ENCODE peak calls at places on chromosomes 16 and 17, in five cellular contexts. U is Peyer's patch, T is stomach, W is uterus, E is adrenal gland. N is an unnamed sample.

GRCh38 chr17:79124513-79125209 is 50.0 kb downstream of the ENGASE start:
- DNase-seq in E (no peak), U (no peak), W (no peak), T (no peak), N (no peak)

GRCh38 chr16:27174798-27175197 is 28.5 kb upstream of the KDM8 start:
- DNase-seq in U (peak), T (no peak), W (no peak), E (no peak), N (no peak)

GRCh38 chr16:83110221-83110768 is 483.5 kb downstream of the CDH13 start:
- DNase-seq in T (no peak), U (no peak), E (no peak), W (no peak), N (no peak)

GRCh38 chr17:51000835-51001638 is 119.6 kb downstream of the SPAG9 start:
- DNase-seq in W (no peak), U (no peak), E (no peak), T (no peak), N (no peak)

GRCh38 chr17:82228278-82228841 is 482 bp upstream of the SLC16A3 start:
- DNase-seq in E (peak), U (peak), W (no peak), T (peak), N (peak)

GRCh38 chr16:10923650-10924214 is 18.5 kb downstream of the DEXI start:
- DNase-seq in U (peak), E (peak), T (peak), W (no peak), N (peak)

GRCh38 chr17:28744104-28744801 is 442 bp downstream of the TRAF4 start:
- DNase-seq in W (peak), U (peak), E (no peak), T (peak), N (peak)

GRCh38 chr17:58534901-58535421 is 20.5 kb upstream of the MTMR4 start:
- DNase-seq in U (no peak), T (no peak), E (no peak), W (no peak), N (no peak)

GRCh38 chr16:79154081-79154480 is 446.5 kb downstream of the MAF start:
- DNase-seq in E (no peak), W (no peak), T (no peak), U (no peak), N (no peak)

GRCh38 chr16:85624646-85625045 is 11.5 kb downstream of the GSE1 start:
- DNase-seq in T (no peak), U (no peak), E (no peak), W (no peak), N (no peak)
- TF ChIP-seq POLR2A in T (no peak), U (no peak), E (no peak), W (no peak), N (no peak)

DNA sequence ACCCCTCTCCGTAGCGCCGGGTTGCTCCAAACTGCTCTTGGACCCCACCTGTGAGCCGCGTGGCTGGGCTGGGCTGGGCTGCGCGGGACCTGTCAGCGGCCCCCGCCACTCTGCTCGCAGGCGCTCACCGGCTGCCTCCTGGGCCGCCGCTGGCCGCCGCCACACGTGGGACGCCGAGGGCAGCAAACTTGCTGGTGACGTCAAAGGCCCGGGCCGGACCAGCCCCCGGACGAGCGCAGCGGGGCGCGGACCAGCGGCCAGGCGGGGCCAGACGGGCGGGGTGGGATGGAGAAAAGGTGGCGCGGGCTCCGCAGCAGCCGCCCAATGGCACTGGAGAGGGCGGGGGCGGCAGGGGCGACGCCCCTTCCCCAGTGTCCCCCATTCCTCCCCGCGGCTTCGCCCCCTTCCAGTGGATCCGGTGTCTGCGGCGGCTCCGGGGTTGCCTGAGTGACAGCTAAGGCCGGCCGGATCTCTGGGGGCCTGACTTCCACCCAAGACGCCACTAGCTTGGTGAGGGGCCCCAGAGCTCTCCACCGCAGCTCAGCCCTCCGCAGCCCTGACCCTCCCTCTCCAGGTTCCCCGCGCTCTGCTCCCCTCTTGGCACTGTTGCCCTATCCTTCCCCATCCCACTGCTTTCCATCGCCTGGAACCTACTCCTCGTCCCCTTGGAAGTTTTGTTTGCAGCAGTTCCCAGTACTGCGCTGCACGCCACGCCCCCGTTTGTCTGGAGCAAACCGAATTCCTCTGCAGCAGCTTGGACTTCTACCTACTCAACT is at the start of gene HS3ST3A1:
- DNase-seq in T (no peak), W (peak), U (peak), E (no peak), N (peak)
- TF ChIP-seq POLR2A in T (no peak), W (peak), U (no peak), E (no peak), N (peak)

DNA sequence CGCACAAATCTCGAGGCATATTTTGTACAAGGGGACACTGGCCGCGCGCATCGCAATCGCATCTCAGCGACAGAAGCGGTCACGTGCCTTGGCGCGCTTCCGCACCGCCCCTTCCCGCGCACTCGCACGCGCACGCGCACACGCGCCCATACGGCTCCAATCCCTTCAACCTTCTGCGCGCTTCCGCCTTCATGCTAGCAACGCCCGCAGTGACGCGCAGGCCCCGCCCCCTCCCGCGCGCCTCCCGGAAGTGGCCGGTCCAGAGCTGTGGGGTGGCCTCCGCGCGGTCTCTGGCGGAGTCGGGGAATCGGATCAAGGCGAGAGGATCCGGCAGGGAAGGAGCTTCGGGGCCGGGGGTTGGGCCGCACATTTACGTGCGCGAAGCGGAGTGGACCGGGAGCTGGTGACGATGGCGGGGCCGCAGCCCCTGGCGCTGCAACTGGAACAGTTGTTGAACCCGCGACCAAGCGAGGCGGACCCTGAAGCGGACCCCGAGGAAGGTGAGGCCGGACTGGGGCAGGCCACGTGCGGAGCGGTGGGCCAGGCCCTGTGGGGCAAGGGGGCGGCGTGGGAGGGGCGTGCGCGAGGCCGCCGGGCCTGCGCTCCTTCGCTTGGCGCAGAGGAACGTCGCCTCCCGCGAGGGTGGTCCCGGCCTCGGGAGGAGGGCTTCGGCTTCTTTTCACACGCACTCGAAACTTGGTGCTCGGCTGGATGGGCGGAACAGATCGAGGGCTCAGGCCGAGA is at the start of gene AATF:
- DNase-seq in E (peak), W (peak), T (peak), U (peak), N (peak)
- TF ChIP-seq POLR2A in E (peak), W (peak), T (no peak), U (peak), N (peak)

GRCh38 chr17:65559483-65559801 is 2.0 kb downstream of the AXIN2 start:
- DNase-seq in W (no peak), T (no peak), U (no peak), E (no peak), N (no peak)

GRCh38 chr17:65559802-65560627 is 1.4 kb downstream of the AXIN2 start:
- DNase-seq in U (no peak), T (peak), W (peak), E (no peak), N (peak)

GRCh38 chr17:65558311-65558682 is 3.2 kb downstream of the AXIN2 start:
- DNase-seq in E (no peak), U (no peak), W (no peak), T (no peak), N (no peak)

GRCh38 chr17:65557349-65558310 is 3.8 kb downstream of the AXIN2 start:
- DNase-seq in E (no peak), U (no peak), T (no peak), W (no peak), N (no peak)

DNA sequence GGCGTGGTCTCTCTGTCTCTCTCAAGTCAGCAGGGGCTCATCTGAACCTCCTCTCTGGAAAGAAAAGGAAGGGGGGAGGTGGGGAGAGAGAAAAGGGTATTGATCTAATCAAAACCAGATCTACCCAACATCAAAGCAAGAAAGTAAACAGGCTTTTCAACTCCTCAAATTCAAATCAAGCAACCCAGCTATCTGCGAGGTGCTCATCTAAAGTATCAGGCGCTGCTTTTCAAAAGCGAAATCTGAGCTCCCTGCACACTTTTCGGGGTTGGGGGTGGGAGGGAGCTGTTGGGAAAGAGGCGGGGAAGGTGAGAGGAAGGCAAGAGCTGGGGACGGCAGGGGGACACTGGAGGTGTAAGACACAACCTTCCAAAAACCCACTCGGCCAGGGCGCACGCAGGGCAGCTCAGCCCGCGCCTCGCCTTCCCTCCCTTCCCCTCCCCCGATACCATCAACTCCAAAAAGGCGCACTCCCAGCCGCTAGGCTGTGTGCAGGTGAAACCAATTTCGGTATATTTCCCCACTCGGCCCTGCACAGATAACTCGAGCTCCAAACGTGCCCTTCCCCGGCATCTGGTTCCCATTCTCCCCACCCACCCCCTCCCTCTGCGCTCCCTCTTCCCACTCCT is 2.7 kb downstream of the AXIN2 start:
- DNase-seq in E (no peak), W (no peak), U (no peak), T (no peak), N (no peak)
- TF ChIP-seq POLR2A in E (no peak), W (no peak), U (no peak), T (no peak), N (no peak)

GRCh38 chr16:75025766-75026165 is 26.9 kb downstream of the ZNRF1 start:
- DNase-seq in U (no peak), E (peak), W (peak), T (no peak), N (no peak)
- TF ChIP-seq POLR2A in U (no peak), E (no peak), W (no peak), T (no peak), N (no peak)

DNA sequence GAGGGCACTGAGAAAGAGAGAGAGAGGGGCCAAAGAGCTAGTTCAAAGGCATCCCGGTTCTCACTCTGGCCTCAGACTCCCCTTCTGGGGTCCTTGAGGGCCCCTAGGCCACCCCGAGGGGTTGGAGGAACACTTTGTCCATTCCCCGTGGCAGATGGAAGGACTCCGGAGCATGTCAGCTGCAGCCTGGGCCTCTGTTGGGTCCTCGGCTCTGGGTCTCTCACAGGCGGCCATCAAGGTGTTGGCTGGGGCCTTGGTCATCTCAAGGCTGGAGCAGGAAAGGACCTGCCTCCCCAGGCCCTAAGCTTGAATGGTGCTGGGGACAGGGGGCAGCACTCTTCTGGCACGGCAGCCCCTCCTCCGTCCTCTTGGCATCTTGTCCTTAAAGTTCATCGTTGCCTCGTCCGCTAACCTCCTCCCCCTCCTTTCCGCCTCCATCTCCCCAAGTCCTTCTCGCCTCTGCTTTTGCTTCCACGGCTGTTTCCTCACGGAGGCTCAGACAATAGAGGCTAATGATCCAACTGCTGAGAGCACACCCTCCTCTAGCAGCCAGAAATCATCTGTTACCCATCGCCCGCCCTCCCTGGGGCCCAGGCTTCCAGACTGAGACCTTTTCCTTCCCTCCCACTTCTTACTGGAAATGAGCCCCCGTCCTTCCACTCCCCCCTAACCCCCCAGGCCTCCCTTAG is 23.3 kb downstream of the CCR7 start:
- DNase-seq in W (no peak), E (no peak), T (no peak), U (peak), N (no peak)
- TF ChIP-seq POLR2A in W (peak), E (no peak), T (no peak), U (no peak), N (no peak)

GRCh38 chr16:56728027-56728426 is 1.9 kb upstream of the NUP93 start:
- DNase-seq in U (no peak), W (no peak), E (no peak), T (no peak), N (no peak)

GRCh38 chr16:56732366-56732765 is 2.4 kb downstream of the NUP93 start:
- DNase-seq in T (no peak), W (no peak), U (no peak), E (no peak), N (no peak)

GRCh38 chr16:56732832-56733231 is 2.9 kb downstream of the NUP93 start:
- DNase-seq in W (no peak), E (no peak), U (no peak), T (no peak), N (no peak)

GRCh38 chr16:56729351-56729735 is 586 bp upstream of the NUP93 start:
- DNase-seq in E (no peak), W (no peak), U (no peak), T (no peak), N (no peak)

DNA sequence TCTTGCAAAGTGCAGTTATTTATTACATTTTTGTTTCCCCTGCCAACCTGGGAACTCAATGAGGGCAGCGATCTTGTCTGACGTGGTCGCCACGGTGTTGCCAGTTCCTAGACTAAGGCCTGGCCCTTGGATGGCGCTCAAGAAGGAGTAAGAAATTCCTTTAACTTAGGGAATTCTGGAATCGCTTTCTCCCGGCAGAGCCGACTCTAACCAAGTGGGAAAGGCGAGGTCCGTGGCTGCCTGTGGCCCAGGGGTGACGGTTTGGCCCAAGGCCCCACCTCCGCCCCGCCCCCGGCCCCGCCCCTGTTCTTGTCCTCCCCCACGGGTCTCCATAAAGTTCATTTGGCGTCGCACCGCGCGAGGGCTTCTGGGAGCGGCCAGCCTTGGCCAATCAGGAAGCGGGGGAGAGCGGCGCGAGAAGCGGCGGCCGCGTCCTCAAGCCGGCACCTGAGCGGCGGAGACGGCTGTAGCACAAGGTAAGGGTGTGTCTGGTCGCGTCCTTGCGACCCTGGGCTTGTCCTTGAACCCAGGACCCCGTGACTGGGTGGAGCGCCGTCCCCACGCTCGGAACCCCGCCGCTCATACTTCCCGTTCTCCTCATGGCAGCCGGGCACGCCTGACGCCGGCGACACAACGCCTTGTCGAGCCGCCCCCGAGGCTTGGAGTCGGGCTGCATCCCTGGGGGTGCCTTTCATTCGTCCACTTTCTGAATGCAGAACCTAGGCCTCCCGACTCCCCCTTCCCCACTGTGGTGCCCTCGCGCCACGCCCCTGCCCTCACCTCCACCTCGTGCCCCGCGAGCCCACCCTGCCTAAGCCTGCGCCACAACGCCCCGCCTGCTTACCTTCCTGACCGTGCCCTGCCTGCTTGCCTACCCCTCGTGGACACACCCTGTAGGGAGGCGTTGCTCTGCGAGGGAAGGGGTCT is at the start of gene NUP93:
- DNase-seq in W (peak), E (peak), U (peak), T (peak), N (peak)
- TF ChIP-seq POLR2A in W (peak), E (peak), U (peak), T (no peak), N (peak)

GRCh38 chr17:12041316-12041715 is 20.6 kb downstream of the MAP2K4 start:
- DNase-seq in U (no peak), E (no peak), T (no peak), W (no peak), N (no peak)
- TF ChIP-seq POLR2A in U (no peak), E (no peak), T (no peak), W (no peak), N (no peak)

GRCh38 chr16:67206129-67206837 is 7.4 kb downstream of the ELMO3 start:
- DNase-seq in E (no peak), T (no peak), U (no peak), W (no peak), N (no peak)
- TF ChIP-seq POLR2A in E (no peak), T (no peak), U (no peak), W (no peak), N (no peak)

N was measured in transverse colon.